ENCODE peak calls at places on chromosome 21, in six cellular contexts. Y is neuronal stem cell, C is IMR-90, W is trophoblast cell, O is H9, F is mesendoderm. N is an unnamed sample. For H3K79me1, the result is how much of the 10 kb centered on the place peaks cover.

GRCh38 chr21:34846601-34847112 is 177.9 kb downstream of the CLIC6 start:
- DNase-seq in O (no peak), C (peak), F (peak), W (peak), Y (peak), N (peak)

GRCh38 chr21:37557261-37557950 is 190.8 kb downstream of the DYRK1A start:
- DNase-seq in F (peak), W (no peak), Y (no peak), O (no peak), C (no peak), N (no peak)

GRCh38 chr21:42466700-42467612 is 29.1 kb downstream of the RSPH1 start:
- DNase-seq in O (peak), C (peak), F (peak), Y (no peak), W (peak), N (peak)

GRCh38 chr21:41345934-41346685 is 15.7 kb upstream of the MX2 start:
- DNase-seq in O (no peak), W (peak), Y (no peak), F (no peak), C (no peak), N (no peak)

GRCh38 chr21:39568380-39568779 is 44.4 kb upstream of the B3GALT5 start:
- DNase-seq in Y (no peak), F (peak), O (peak), C (no peak), W (no peak), N (no peak)

GRCh38 chr21:39016740-39017315 is 166.4 kb downstream of the PSMG1 start:
- DNase-seq in O (no peak), W (no peak), F (no peak), Y (no peak), C (peak), N (peak)

GRCh38 chr21:41236361-41236973 is 68.5 kb downstream of the BACE2 start:
- DNase-seq in F (no peak), Y (no peak), O (no peak), W (peak), C (no peak), N (no peak)

GRCh38 chr21:42118901-42119300 is 47.8 kb downstream of the UMODL1 start:
- DNase-seq in C (peak), Y (no peak), F (no peak), W (no peak), O (no peak), N (no peak)

GRCh38 chr21:34158866-34159616 is 85.7 kb downstream of the MRPS6 start:
- DNase-seq in F (no peak), C (no peak), W (no peak), Y (no peak), O (no peak), N (no peak)

GRCh38 chr21:34078915-34079314 is 5.5 kb downstream of the MRPS6 start:
- DNase-seq in C (no peak), Y (no peak), W (no peak), F (no peak), O (no peak), N (no peak)

GRCh38 chr21:38388219-38388618 is 110.1 kb downstream of the ERG start:
- DNase-seq in W (no peak), C (peak), O (no peak), F (no peak), Y (no peak), N (peak)

GRCh38 chr21:39184050-39184980 is 1.1 kb upstream of the PSMG1 start:
- DNase-seq in Y (no peak), C (no peak), F (peak), W (no peak), O (no peak), N (peak)

GRCh38 chr21:41958886-41959563 is 5.2 kb upstream of the C2CD2 start:
- DNase-seq in W (no peak), C (no peak), Y (no peak), F (no peak), O (no peak), N (no peak)

GRCh38 chr21:17612023-17612564 is 607 bp downstream of the BTG3 start:
- DNase-seq in F (peak), O (peak), W (peak), Y (peak), C (peak), N (peak)

GRCh38 chr21:42616366-42617340 is 36.8 kb upstream of the PDE9A start:
- DNase-seq in Y (no peak), W (no peak), C (no peak), F (peak), O (no peak), N (no peak)

GRCh38 chr21:17769049-17769845 is 49.9 kb downstream of the C21orf91 start:
- DNase-seq in W (no peak), C (no peak), O (no peak), F (no peak), Y (no peak), N (no peak)

DNA sequence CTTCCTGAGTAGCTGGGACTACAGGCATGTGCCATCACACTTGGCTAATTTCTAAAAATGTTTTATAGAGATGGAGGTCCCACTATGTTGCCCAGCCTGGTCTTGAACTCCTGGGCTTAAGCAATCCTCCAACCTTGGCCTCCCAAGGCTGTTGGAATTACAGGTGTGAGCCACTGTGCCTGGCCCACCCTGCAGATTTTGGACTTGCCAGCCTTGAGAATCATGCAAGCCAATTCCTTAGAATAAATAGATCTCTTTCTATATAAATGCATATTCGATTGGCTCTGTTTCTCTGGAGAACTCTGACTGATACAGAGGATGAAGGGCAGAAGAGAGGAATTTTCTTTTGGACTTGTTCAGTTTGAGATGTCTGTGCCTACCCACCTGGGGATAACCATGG is 6.7 kb downstream of the CLDN14 start:
- DNase-seq in W (no peak), F (no peak), O (no peak), C (no peak), Y (no peak), N (no peak)
- H3K79me1 ChIP-seq in W (under half), F (under half), O (under half), C (under half), Y (under half), N (under half)

GRCh38 chr21:23574932-23575331 is 2032.3 kb downstream of the MRPL39 start:
- DNase-seq in W (no peak), F (peak), O (peak), Y (no peak), C (no peak), N (no peak)
- H3K79me1 ChIP-seq in W (under half), F (under half), O (under half), Y (under half), C (under half), N (under half)

GRCh38 chr21:26421724-26422123 is 151.4 kb downstream of the CYYR1 start:
- DNase-seq in Y (no peak), W (no peak), C (no peak), O (no peak), F (no peak), N (no peak)
- H3K79me1 ChIP-seq in Y (under half), W (under half), C (under half), O (under half), F (under half), N (under half)

DNA sequence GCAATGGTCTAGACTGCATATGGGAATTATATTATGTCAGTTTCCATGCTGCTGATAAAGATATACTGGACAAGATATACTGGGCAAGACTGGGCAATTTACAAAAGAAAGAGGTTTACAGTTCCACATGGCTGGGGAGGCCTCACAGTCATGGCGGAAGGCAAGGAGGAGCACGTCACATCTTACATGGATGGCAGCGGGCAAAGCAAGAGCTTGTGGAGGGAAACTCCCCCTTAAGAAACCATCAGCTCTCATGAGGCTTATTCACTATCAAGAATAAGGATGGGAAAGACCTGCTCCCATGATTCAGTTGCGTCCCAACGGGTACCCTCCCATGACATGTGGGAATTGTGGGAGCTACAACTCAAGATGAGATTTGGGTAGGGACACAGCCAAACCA is 21.2 kb downstream of the CCT8 start:
- DNase-seq in Y (no peak), W (no peak), O (no peak), C (no peak), F (no peak), N (no peak)
- H3K79me1 ChIP-seq in Y (under half), W (under half), O (under half), C (under half), F (under half), N (under half)

GRCh38 chr21:31754561-31754960 is 22.6 kb upstream of the SCAF4 start:
- DNase-seq in F (no peak), O (no peak), W (no peak), Y (no peak), C (no peak), N (no peak)

GRCh38 chr21:31753949-31754348 is 22.0 kb upstream of the SCAF4 start:
- DNase-seq in C (no peak), Y (no peak), O (no peak), W (no peak), F (peak), N (no peak)

GRCh38 chr21:31750843-31751242 is 18.9 kb upstream of the SCAF4 start:
- DNase-seq in W (no peak), Y (no peak), F (no peak), O (no peak), C (peak), N (no peak)

GRCh38 chr21:31752967-31753366 is 21.0 kb upstream of the SCAF4 start:
- DNase-seq in C (no peak), O (no peak), Y (no peak), F (no peak), W (no peak), N (no peak)

DNA sequence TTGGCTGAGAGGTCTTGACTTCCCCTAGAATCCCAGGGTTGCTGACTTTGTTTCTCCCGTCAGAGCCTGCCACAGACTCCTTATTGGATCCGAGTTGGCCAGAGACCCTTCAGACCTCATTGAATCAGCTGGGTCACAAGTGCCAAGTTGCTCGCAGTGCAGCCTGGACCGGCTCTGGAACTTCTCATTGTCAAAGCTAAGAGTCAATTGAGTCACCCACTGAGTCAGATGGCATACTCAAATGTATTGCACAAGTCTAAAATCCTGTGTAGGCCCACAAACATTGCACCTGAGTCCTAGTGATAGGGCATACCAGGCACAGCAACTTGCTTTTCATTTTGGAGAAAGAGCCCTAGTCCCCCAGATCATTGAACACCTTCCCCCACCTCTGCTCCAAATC is 20.4 kb upstream of the SCAF4 start:
- DNase-seq in F (no peak), O (no peak), C (peak), Y (no peak), W (no peak), N (no peak)
- H3K79me1 ChIP-seq in F (under half), O (under half), C (under half), Y (under half), W (under half), N (under half)

DNA sequence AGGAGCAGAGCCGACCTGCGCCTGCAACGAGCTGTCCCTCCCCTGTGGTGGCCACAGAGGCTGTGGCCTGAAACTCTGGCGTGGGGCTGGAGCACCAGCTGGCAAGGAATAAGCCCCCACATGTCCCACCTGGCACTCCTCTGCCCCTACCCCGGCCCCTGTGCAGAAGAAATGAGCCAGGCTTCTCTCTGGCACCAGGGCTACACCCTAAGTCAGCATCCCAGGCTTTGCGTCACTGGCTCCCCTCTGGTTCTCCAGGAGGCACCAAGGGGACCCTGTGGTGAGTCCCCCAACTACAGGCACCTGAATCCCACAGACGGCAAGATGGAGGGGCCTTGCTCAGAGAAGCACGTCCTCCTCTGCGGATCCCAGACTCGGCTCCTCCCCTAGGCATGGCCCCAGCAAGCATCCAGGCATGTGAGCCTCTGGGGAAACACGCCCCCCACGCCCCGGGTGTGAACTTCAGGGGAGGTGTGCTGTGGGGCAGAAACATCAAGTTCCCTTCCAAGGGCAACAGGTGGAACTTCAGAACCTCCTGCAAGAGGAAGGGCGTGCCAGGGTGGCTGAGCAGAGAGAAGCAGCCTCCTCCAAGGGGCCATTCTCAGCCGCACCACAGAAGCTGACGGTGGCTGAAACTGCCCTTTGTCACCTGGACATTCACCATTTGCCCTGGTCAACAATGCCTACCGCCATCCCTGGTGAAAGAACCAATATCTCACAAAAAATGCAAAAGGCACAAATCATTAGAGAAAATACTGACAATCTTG is 2.9 kb downstream of the KRTAP10-7 start:
- DNase-seq in Y (no peak), O (no peak), F (no peak), C (no peak), W (no peak), N (no peak)
- H3K79me1 ChIP-seq in Y (under half), O (under half), F (under half), C (under half), W (under half), N (under half)

GRCh38 chr21:44574457-44575306 is 1.2 kb downstream of the KRTAP10-4 start:
- DNase-seq in F (peak), W (no peak), Y (no peak), O (no peak), C (no peak), N (no peak)
- H3K79me1 ChIP-seq in F (under half), W (under half), Y (under half), O (under half), C (under half), N (under half)

GRCh38 chr21:44046734-44047133 is 34.6 kb downstream of the TRAPPC10 start:
- DNase-seq in F (no peak), C (no peak), O (no peak), Y (no peak), W (no peak), N (no peak)
- H3K79me1 ChIP-seq in F (under half), C (half or more), O (under half), Y (under half), W (under half), N (under half)

GRCh38 chr21:21064353-21064752 is 66.1 kb downstream of the NCAM2 start:
- DNase-seq in O (no peak), Y (no peak), W (no peak), C (no peak), F (no peak), N (no peak)

GRCh38 chr21:21063828-21064227 is 65.6 kb downstream of the NCAM2 start:
- DNase-seq in F (no peak), Y (no peak), C (no peak), O (no peak), W (no peak), N (no peak)

DNA sequence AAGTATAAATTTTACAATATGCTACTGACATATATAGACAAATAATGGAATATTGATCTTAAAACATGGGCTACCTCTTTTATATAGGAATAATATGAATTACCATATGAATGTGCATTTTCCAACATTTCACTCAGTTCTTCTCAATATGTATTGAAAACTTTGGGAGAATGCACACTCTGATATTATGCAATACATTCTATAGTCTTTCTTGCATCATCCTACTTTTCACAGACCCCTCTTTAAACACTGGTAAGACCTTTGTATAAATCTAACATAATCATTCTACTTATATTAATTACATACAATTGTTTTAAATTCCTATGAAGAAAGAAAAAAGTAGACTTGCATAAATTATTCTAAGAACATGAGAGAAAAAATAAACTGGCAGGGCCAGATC is 69.2 kb downstream of the NCAM2 start:
- DNase-seq in F (no peak), C (no peak), W (no peak), O (no peak), Y (no peak), N (no peak)
- H3K79me1 ChIP-seq in F (under half), C (under half), W (under half), O (under half), Y (under half), N (under half)

DNA sequence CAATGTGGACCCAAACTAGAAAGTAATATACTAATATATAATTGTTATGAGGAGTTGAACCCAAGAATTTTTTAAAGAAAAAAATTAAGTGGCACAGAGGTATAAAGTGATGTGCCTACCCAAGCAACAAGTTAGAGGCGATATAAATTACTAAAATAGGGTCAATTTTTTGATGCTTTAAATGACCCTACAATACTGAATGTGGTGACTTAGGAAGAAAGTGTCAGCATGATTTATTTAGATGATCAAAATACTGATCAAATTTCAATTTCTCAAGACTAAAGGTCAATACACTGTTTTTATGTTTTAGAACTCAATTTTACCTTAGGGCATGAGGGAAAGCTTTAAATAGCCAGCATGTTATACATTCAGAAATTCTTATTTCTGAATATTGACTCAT is 20.2 kb downstream of the SCAF4 start:
- DNase-seq in O (no peak), Y (no peak), W (no peak), C (no peak), F (no peak), N (no peak)
- H3K79me1 ChIP-seq in O (under half), Y (under half), W (under half), C (under half), F (under half), N (under half)

N was measured in mesenchymal stem cell.